ENCODE peak calls at places on chromosomes 2 and 18, in seven cellular contexts. One of them, this sample, is unnamed.

GRCh38 chr2:238295144-238296112 is 7.0 kb upstream of the PER2 start:
- DNase-seq in tibial artery: no peak
- DNase-seq in psoas muscle: no peak
- DNase-seq in mammary epithelial cell: no peak
- DNase-seq in Karpas-422: peak
- DNase-seq in CD8-positive, alpha-beta T cell: no peak
- DNase-seq in kidney: no peak
- DNase-seq in this sample: no peak

GRCh38 chr2:142504754-142505153 is 372.7 kb upstream of the KYNU start:
- DNase-seq in tibial artery: no peak
- DNase-seq in psoas muscle: no peak
- DNase-seq in mammary epithelial cell: no peak
- DNase-seq in Karpas-422: no peak
- DNase-seq in CD8-positive, alpha-beta T cell: no peak
- DNase-seq in kidney: no peak
- DNase-seq in this sample: no peak

GRCh38 chr2:60350791-60351190 is 202.7 kb downstream of the BCL11A start:
- DNase-seq in tibial artery: no peak
- DNase-seq in psoas muscle: no peak
- DNase-seq in mammary epithelial cell: no peak
- DNase-seq in Karpas-422: peak
- DNase-seq in CD8-positive, alpha-beta T cell: no peak
- DNase-seq in kidney: no peak
- DNase-seq in this sample: no peak

GRCh38 chr2:8225257-8225656 is 456.6 kb upstream of the ID2 start:
- DNase-seq in tibial artery: no peak
- DNase-seq in psoas muscle: no peak
- DNase-seq in mammary epithelial cell: no peak
- DNase-seq in Karpas-422: no peak
- DNase-seq in CD8-positive, alpha-beta T cell: no peak
- DNase-seq in kidney: no peak
- DNase-seq in this sample: no peak

GRCh38 chr2:203016716-203017115 is 2.0 kb downstream of the NBEAL1 start:
- DNase-seq in tibial artery: no peak
- DNase-seq in psoas muscle: no peak
- DNase-seq in mammary epithelial cell: no peak
- DNase-seq in Karpas-422: no peak
- DNase-seq in CD8-positive, alpha-beta T cell: no peak
- DNase-seq in kidney: no peak
- DNase-seq in this sample: no peak

GRCh38 chr18:37544196-37544595 is 21.4 kb downstream of the CELF4 start:
- DNase-seq in tibial artery: no peak
- DNase-seq in psoas muscle: no peak
- DNase-seq in mammary epithelial cell: no peak
- DNase-seq in Karpas-422: no peak
- DNase-seq in CD8-positive, alpha-beta T cell: no peak
- DNase-seq in kidney: no peak
- DNase-seq in this sample: no peak

GRCh38 chr2:159661286-159661685 is 44.9 kb upstream of the BAZ2B start:
- DNase-seq in tibial artery: no peak
- DNase-seq in psoas muscle: no peak
- DNase-seq in mammary epithelial cell: no peak
- DNase-seq in Karpas-422: no peak
- DNase-seq in CD8-positive, alpha-beta T cell: no peak
- DNase-seq in kidney: no peak
- DNase-seq in this sample: no peak

GRCh38 chr18:74945774-74946545 is 263.0 kb downstream of the PTGR3 start:
- DNase-seq in tibial artery: no peak
- DNase-seq in psoas muscle: no peak
- DNase-seq in mammary epithelial cell: no peak
- DNase-seq in Karpas-422: no peak
- DNase-seq in CD8-positive, alpha-beta T cell: no peak
- DNase-seq in kidney: no peak
- DNase-seq in this sample: no peak

GRCh38 chr2:165328272-165328671 is 89.1 kb downstream of the SCN2A start:
- DNase-seq in tibial artery: no peak
- DNase-seq in psoas muscle: no peak
- DNase-seq in mammary epithelial cell: no peak
- DNase-seq in Karpas-422: peak
- DNase-seq in CD8-positive, alpha-beta T cell: no peak
- DNase-seq in kidney: no peak
- DNase-seq in this sample: peak

GRCh38 chr2:1707771-1708351 is 36.5 kb downstream of the PXDN start:
- DNase-seq in tibial artery: no peak
- DNase-seq in psoas muscle: peak
- DNase-seq in mammary epithelial cell: peak
- DNase-seq in Karpas-422: no peak
- DNase-seq in CD8-positive, alpha-beta T cell: no peak
- DNase-seq in kidney: peak
- DNase-seq in this sample: no peak

GRCh38 chr2:99867690-99868089 is 274.7 kb downstream of the AFF3 start:
- DNase-seq in tibial artery: no peak
- DNase-seq in psoas muscle: no peak
- DNase-seq in mammary epithelial cell: peak
- DNase-seq in Karpas-422: no peak
- DNase-seq in CD8-positive, alpha-beta T cell: no peak
- DNase-seq in kidney: peak
- DNase-seq in this sample: no peak

GRCh38 chr2:33134764-33135560 is 188.2 kb downstream of the LTBP1 start:
- DNase-seq in tibial artery: no peak
- DNase-seq in psoas muscle: no peak
- DNase-seq in mammary epithelial cell: no peak
- DNase-seq in Karpas-422: no peak
- DNase-seq in CD8-positive, alpha-beta T cell: no peak
- DNase-seq in kidney: no peak
- DNase-seq in this sample: no peak

GRCh38 chr18:74942319-74942910 is 266.5 kb downstream of the PTGR3 start:
- DNase-seq in tibial artery: no peak
- DNase-seq in psoas muscle: no peak
- DNase-seq in mammary epithelial cell: no peak
- DNase-seq in Karpas-422: no peak
- DNase-seq in CD8-positive, alpha-beta T cell: no peak
- DNase-seq in kidney: no peak
- DNase-seq in this sample: peak

GRCh38 chr2:75294362-75294761 is 95.0 kb upstream of the TACR1 start:
- DNase-seq in tibial artery: no peak
- DNase-seq in psoas muscle: no peak
- DNase-seq in mammary epithelial cell: no peak
- DNase-seq in Karpas-422: no peak
- DNase-seq in CD8-positive, alpha-beta T cell: no peak
- DNase-seq in kidney: no peak
- DNase-seq in this sample: no peak

GRCh38 chr2:234546770-234547169 is 49.9 kb upstream of the ARL4C start:
- DNase-seq in tibial artery: no peak
- DNase-seq in psoas muscle: no peak
- DNase-seq in mammary epithelial cell: no peak
- DNase-seq in Karpas-422: no peak
- DNase-seq in CD8-positive, alpha-beta T cell: no peak
- DNase-seq in kidney: no peak
- DNase-seq in this sample: no peak

GRCh38 chr18:25239636-25240468 is 112.1 kb downstream of the ZNF521 start:
- DNase-seq in tibial artery: no peak
- DNase-seq in psoas muscle: no peak
- DNase-seq in mammary epithelial cell: no peak
- DNase-seq in Karpas-422: no peak
- DNase-seq in CD8-positive, alpha-beta T cell: no peak
- DNase-seq in kidney: no peak
- DNase-seq in this sample: no peak

GRCh38 chr2:108200569-108200968 is 39.2 kb upstream of the SULT1C3 start:
- DNase-seq in tibial artery: no peak
- DNase-seq in psoas muscle: no peak
- DNase-seq in mammary epithelial cell: no peak
- DNase-seq in Karpas-422: no peak
- DNase-seq in CD8-positive, alpha-beta T cell: no peak
- DNase-seq in kidney: no peak
- DNase-seq in this sample: no peak

GRCh38 chr2:118168606-118169005 is 80.3 kb downstream of the INSIG2 start:
- DNase-seq in tibial artery: no peak
- DNase-seq in psoas muscle: no peak
- DNase-seq in mammary epithelial cell: peak
- DNase-seq in Karpas-422: no peak
- DNase-seq in CD8-positive, alpha-beta T cell: no peak
- DNase-seq in kidney: no peak
- DNase-seq in this sample: no peak

GRCh38 chr2:109183871-109184270 is 54.9 kb downstream of the SH3RF3 start:
- DNase-seq in tibial artery: peak
- DNase-seq in psoas muscle: no peak
- DNase-seq in mammary epithelial cell: no peak
- DNase-seq in Karpas-422: no peak
- DNase-seq in CD8-positive, alpha-beta T cell: no peak
- DNase-seq in kidney: no peak
- DNase-seq in this sample: no peak

GRCh38 chr2:66547887-66548286 is 113.0 kb downstream of the MEIS1 start:
- DNase-seq in tibial artery: no peak
- DNase-seq in psoas muscle: no peak
- DNase-seq in mammary epithelial cell: no peak
- DNase-seq in Karpas-422: no peak
- DNase-seq in CD8-positive, alpha-beta T cell: no peak
- DNase-seq in kidney: no peak
- DNase-seq in this sample: no peak

GRCh38 chr2:232265329-232265728 is 113.2 kb upstream of the ALPP start:
- DNase-seq in tibial artery: no peak
- DNase-seq in psoas muscle: no peak
- DNase-seq in mammary epithelial cell: no peak
- DNase-seq in Karpas-422: no peak
- DNase-seq in CD8-positive, alpha-beta T cell: no peak
- DNase-seq in kidney: no peak
- DNase-seq in this sample: no peak

GRCh38 chr2:212843409-212844199 is 305.0 kb upstream of the ERBB4 start:
- DNase-seq in tibial artery: no peak
- DNase-seq in psoas muscle: no peak
- DNase-seq in mammary epithelial cell: peak
- DNase-seq in Karpas-422: no peak
- DNase-seq in CD8-positive, alpha-beta T cell: no peak
- DNase-seq in kidney: no peak
- DNase-seq in this sample: no peak

GRCh38 chr2:38797953-38798352 is 19.9 kb downstream of the GEMIN6 start:
- DNase-seq in tibial artery: no peak
- DNase-seq in psoas muscle: no peak
- DNase-seq in mammary epithelial cell: no peak
- DNase-seq in Karpas-422: no peak
- DNase-seq in CD8-positive, alpha-beta T cell: no peak
- DNase-seq in kidney: no peak
- DNase-seq in this sample: no peak

GRCh38 chr2:85713836-85714235 is 19.7 kb downstream of the GNLY start:
- DNase-seq in tibial artery: peak
- DNase-seq in psoas muscle: no peak
- DNase-seq in mammary epithelial cell: no peak
- DNase-seq in Karpas-422: no peak
- DNase-seq in CD8-positive, alpha-beta T cell: no peak
- DNase-seq in kidney: no peak
- DNase-seq in this sample: no peak

GRCh38 chr2:163155279-163155883 is 316.8 kb upstream of the KCNH7 start:
- DNase-seq in tibial artery: no peak
- DNase-seq in psoas muscle: no peak
- DNase-seq in mammary epithelial cell: peak
- DNase-seq in Karpas-422: peak
- DNase-seq in CD8-positive, alpha-beta T cell: no peak
- DNase-seq in kidney: no peak
- DNase-seq in this sample: peak

GRCh38 chr2:158495175-158495574 is 38.4 kb downstream of the PKP4 start:
- DNase-seq in tibial artery: no peak
- DNase-seq in psoas muscle: no peak
- DNase-seq in mammary epithelial cell: no peak
- DNase-seq in Karpas-422: no peak
- DNase-seq in CD8-positive, alpha-beta T cell: no peak
- DNase-seq in kidney: no peak
- DNase-seq in this sample: no peak

GRCh38 chr2:28085183-28085582 is 194.7 kb downstream of the BABAM2 start:
- DNase-seq in tibial artery: no peak
- DNase-seq in psoas muscle: no peak
- DNase-seq in mammary epithelial cell: no peak
- DNase-seq in Karpas-422: no peak
- DNase-seq in CD8-positive, alpha-beta T cell: no peak
- DNase-seq in kidney: no peak
- DNase-seq in this sample: no peak
- H3K27ac ChIP-seq in tibial artery: no peak
- H3K27ac ChIP-seq in psoas muscle: no peak
- H3K27ac ChIP-seq in mammary epithelial cell: no peak
- H3K27ac ChIP-seq in Karpas-422: no peak
- H3K27ac ChIP-seq in CD8-positive, alpha-beta T cell: no peak
- H3K27ac ChIP-seq in kidney: no peak
- H3K27ac ChIP-seq in this sample: no peak

GRCh38 chr2:45000921-45001628 is 8.2 kb downstream of the SIX2 start:
- DNase-seq in tibial artery: no peak
- DNase-seq in psoas muscle: peak
- DNase-seq in mammary epithelial cell: no peak
- DNase-seq in Karpas-422: no peak
- DNase-seq in CD8-positive, alpha-beta T cell: no peak
- DNase-seq in kidney: no peak
- DNase-seq in this sample: no peak

GRCh38 chr2:45002661-45003210 is 6.5 kb downstream of the SIX2 start:
- DNase-seq in tibial artery: no peak
- DNase-seq in psoas muscle: no peak
- DNase-seq in mammary epithelial cell: no peak
- DNase-seq in Karpas-422: no peak
- DNase-seq in CD8-positive, alpha-beta T cell: no peak
- DNase-seq in kidney: no peak
- DNase-seq in this sample: no peak

GRCh38 chr2:45001629-45002385 is 7.4 kb downstream of the SIX2 start:
- DNase-seq in tibial artery: no peak
- DNase-seq in psoas muscle: no peak
- DNase-seq in mammary epithelial cell: no peak
- DNase-seq in Karpas-422: no peak
- DNase-seq in CD8-positive, alpha-beta T cell: no peak
- DNase-seq in kidney: no peak
- DNase-seq in this sample: no peak

GRCh38 chr2:44999540-44999939 is 9.7 kb downstream of the SIX2 start:
- DNase-seq in tibial artery: no peak
- DNase-seq in psoas muscle: no peak
- DNase-seq in mammary epithelial cell: no peak
- DNase-seq in Karpas-422: no peak
- DNase-seq in CD8-positive, alpha-beta T cell: no peak
- DNase-seq in kidney: no peak
- DNase-seq in this sample: no peak

GRCh38 chr2:45000341-45000901 is 8.8 kb downstream of the SIX2 start:
- DNase-seq in tibial artery: no peak
- DNase-seq in psoas muscle: peak
- DNase-seq in mammary epithelial cell: no peak
- DNase-seq in Karpas-422: no peak
- DNase-seq in CD8-positive, alpha-beta T cell: no peak
- DNase-seq in kidney: no peak
- DNase-seq in this sample: no peak
- H3K27ac ChIP-seq in tibial artery: no peak
- H3K27ac ChIP-seq in psoas muscle: no peak
- H3K27ac ChIP-seq in mammary epithelial cell: no peak
- H3K27ac ChIP-seq in Karpas-422: no peak
- H3K27ac ChIP-seq in CD8-positive, alpha-beta T cell: no peak
- H3K27ac ChIP-seq in kidney: no peak
- H3K27ac ChIP-seq in this sample: no peak

GRCh38 chr18:35410561-35410960 is 33.4 kb upstream of the ZNF396 start:
- DNase-seq in tibial artery: no peak
- DNase-seq in psoas muscle: no peak
- DNase-seq in mammary epithelial cell: no peak
- DNase-seq in Karpas-422: peak
- DNase-seq in CD8-positive, alpha-beta T cell: no peak
- DNase-seq in kidney: no peak
- DNase-seq in this sample: no peak
- H3K27ac ChIP-seq in tibial artery: no peak
- H3K27ac ChIP-seq in psoas muscle: no peak
- H3K27ac ChIP-seq in mammary epithelial cell: no peak
- H3K27ac ChIP-seq in Karpas-422: peak
- H3K27ac ChIP-seq in CD8-positive, alpha-beta T cell: no peak
- H3K27ac ChIP-seq in kidney: no peak
- H3K27ac ChIP-seq in this sample: no peak

GRCh38 chr2:162012565-162012869 is 61.5 kb downstream of the DPP4 start:
- DNase-seq in tibial artery: no peak
- DNase-seq in psoas muscle: no peak
- DNase-seq in mammary epithelial cell: no peak
- DNase-seq in Karpas-422: no peak
- DNase-seq in CD8-positive, alpha-beta T cell: no peak
- DNase-seq in kidney: no peak
- DNase-seq in this sample: peak
- H3K27ac ChIP-seq in tibial artery: no peak
- H3K27ac ChIP-seq in psoas muscle: no peak
- H3K27ac ChIP-seq in mammary epithelial cell: no peak
- H3K27ac ChIP-seq in Karpas-422: no peak
- H3K27ac ChIP-seq in CD8-positive, alpha-beta T cell: peak
- H3K27ac ChIP-seq in kidney: no peak
- H3K27ac ChIP-seq in this sample: peak